ENCODE peak calls at places on chromosomes 16 and 17, in six cellular contexts. D is esophagus squamous epithelium; E is SIG-M5; M is CD8-positive, alpha-beta memory T cell; P is CD8-positive, alpha-beta T cell; T is T follicular helper cell. O is an unnamed sample.
A peak's percentile ranks its signal among the peaks of the same experiment; 100 is the strongest.

GRCh38 chr17:21039839-21040575 is 2.8 kb downstream of the USP22 start:
- DNase-seq in D (no peak), E (no peak), M (no peak), P (peak; percentile 40), T (no peak), O (no peak)

GRCh38 chr17:75412455-75413317 is 7.2 kb upstream of the GRB2 start:
- DNase-seq in D (no peak), E (no peak), M (peak; percentile 83), P (peak; percentile 74), T (peak; percentile 57), O (peak; percentile 68)

GRCh38 chr16:1553976-1554825 is 20.7 kb downstream of the TMEM204 start:
- DNase-seq in D (no peak), E (no peak), M (no peak), P (no peak), T (no peak), O (no peak)

GRCh38 chr17:82881900-82882714 is 42.3 kb upstream of the ZNF750 start:
- DNase-seq in D (no peak), E (no peak), M (no peak), P (no peak), T (no peak), O (peak; percentile 61)

GRCh38 chr16:66660422-66661209 is 35.9 kb downstream of the CMTM4 start:
- DNase-seq in D (no peak), E (no peak), M (no peak), P (no peak), T (no peak), O (peak; percentile 41)

GRCh38 chr16:25747160-25747758 is 55.5 kb downstream of the HS3ST4 start:
- DNase-seq in D (no peak), E (no peak), M (no peak), P (no peak), T (no peak), O (no peak)

GRCh38 chr17:77441130-77441920 is 300.6 kb downstream of the SEC14L1 start:
- DNase-seq in D (no peak), E (peak; percentile 65), M (peak; percentile 88), P (peak; percentile 75), T (peak; percentile 68), O (no peak)

GRCh38 chr17:71460943-71461342 is 659.9 kb upstream of the SOX9 start:
- DNase-seq in D (no peak), E (no peak), M (no peak), P (no peak), T (no peak), O (no peak)

GRCh38 chr16:84054916-84055315 is 12.3 kb upstream of the SLC38A8 start:
- DNase-seq in D (no peak), E (no peak), M (peak; percentile 26), P (no peak), T (no peak), O (no peak)

GRCh38 chr16:85398050-85398451 is 215.1 kb upstream of the GSE1 start:
- DNase-seq in D (no peak), E (no peak), M (peak; percentile 27), P (no peak), T (no peak), O (no peak)

GRCh38 chr17:35373532-35373983 is at the start of gene SLFN11:
- DNase-seq in D (peak; percentile 33), E (peak; percentile 16), M (peak; percentile 92), P (peak; percentile 81), T (peak; percentile 83), O (peak; percentile 78)

O was measured in lung.